ENCODE peak calls at places on chromosome 17, in four cellular contexts. P, K, T and H are unnamed samples.

GRCh38 chr17:27038676-27039075 is 255.2 kb upstream of the WSB1 start:
- DNase-seq in P (no peak), K (no peak), T (no peak), H (no peak)

GRCh38 chr17:14301761-14302401 is 1.0 kb downstream of the HS3ST3B1 start:
- DNase-seq in P (peak), K (peak), T (no peak), H (no peak)

GRCh38 chr17:44918006-44918405 is 2.7 kb upstream of the GFAP start:
- DNase-seq in P (no peak), K (peak), T (peak), H (no peak)

GRCh38 chr17:74145756-74146155 is 57.7 kb upstream of the RPL38 start:
- DNase-seq in P (no peak), K (no peak), T (no peak), H (no peak)

GRCh38 chr17:16027708-16028584 is 28.3 kb downstream of the TTC19 start:
- DNase-seq in P (peak), K (no peak), T (peak), H (no peak)

GRCh38 chr17:80021600-80021999 is 14.1 kb downstream of the TBC1D16 start:
- DNase-seq in P (no peak), K (no peak), T (no peak), H (no peak)

GRCh38 chr17:79114455-79115301 is 40.1 kb downstream of the ENGASE start:
- DNase-seq in P (peak), K (peak), T (peak), H (no peak)

GRCh38 chr17:32805029-32805976 is 71.6 kb downstream of the MYO1D start:
- DNase-seq in P (no peak), K (no peak), T (peak), H (no peak)

GRCh38 chr17:74761419-74761818 is 13.0 kb downstream of the NHERF1 start:
- DNase-seq in P (no peak), K (no peak), T (no peak), H (no peak)

GRCh38 chr17:42674755-42675347 is 1.9 kb downstream of the PLEKHH3 start:
- DNase-seq in P (no peak), K (no peak), T (no peak), H (no peak)

GRCh38 chr17:69434164-69434579 is 19.7 kb downstream of the MAP2K6 start:
- DNase-seq in P (peak), K (no peak), T (peak), H (no peak)

GRCh38 chr17:45371414-45372324 is 54.8 kb upstream of the MAP3K14 start:
- DNase-seq in P (peak), K (peak), T (peak), H (no peak)

GRCh38 chr17:48553190-48553547 is 8.3 kb upstream of the HOXB2 start:
- DNase-seq in P (no peak), K (no peak), T (no peak), H (no peak)

GRCh38 chr17:39962642-39963220 is at the start of gene GSDMA:
- DNase-seq in P (no peak), K (no peak), T (no peak), H (no peak)

GRCh38 chr17:63407741-63408330 is 38.3 kb downstream of the CYB561 start:
- DNase-seq in P (no peak), K (no peak), T (no peak), H (no peak)

GRCh38 chr17:35242158-35242804 is 591 bp upstream of the SLFN5 start:
- DNase-seq in P (peak), K (peak), T (peak), H (peak)

GRCh38 chr17:30905742-30906100 is 317 bp downstream of the TEFM start:
- DNase-seq in P (no peak), K (no peak), T (peak), H (no peak)

GRCh38 chr17:48597775-48598631 is 4.4 kb upstream of the HOXB5 start:
- DNase-seq in P (no peak), K (peak), T (no peak), H (no peak)

DNA sequence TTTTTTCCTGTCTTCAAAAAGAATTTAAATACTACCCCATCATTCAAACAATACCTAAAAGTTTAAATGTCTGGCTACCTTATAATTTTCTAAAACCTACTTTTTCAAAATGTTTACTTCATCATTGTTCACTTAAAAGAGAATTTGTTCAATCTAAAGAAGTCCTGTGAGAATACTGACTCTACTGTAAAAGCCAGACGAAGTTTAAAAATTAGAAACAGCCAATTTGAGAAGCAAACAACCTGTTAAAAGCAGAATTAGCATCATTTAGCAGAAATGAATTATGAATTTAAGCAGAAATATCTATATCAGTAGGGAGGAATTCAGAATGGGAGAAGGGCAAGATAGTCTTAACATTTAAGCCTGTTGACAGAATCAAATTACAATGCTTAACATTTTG is 2.1 kb downstream of the SKA2 start:
- DNase-seq in P (no peak), K (no peak), T (no peak), H (no peak)
- H3K4me3 ChIP-seq in P (peak), K (no peak), T (no peak), H (peak)

GRCh38 chr17:50591338-50591737 is 30.8 kb downstream of the CACNA1G start:
- DNase-seq in P (no peak), K (no peak), T (no peak), H (no peak)
- H3K4me3 ChIP-seq in P (no peak), K (no peak), T (no peak), H (no peak)

GRCh38 chr17:83153681-83154310 is 74.4 kb downstream of the METRNL start:
- DNase-seq in P (no peak), K (no peak), T (no peak), H (no peak)
- H3K4me3 ChIP-seq in P (no peak), K (no peak), T (no peak), H (no peak)

GRCh38 chr17:1762233-1762905 is 509 bp downstream of the SERPINF1 start:
- DNase-seq in P (peak), K (no peak), T (no peak), H (no peak)
- H3K4me3 ChIP-seq in P (peak), K (peak), T (peak), H (no peak)

DNA sequence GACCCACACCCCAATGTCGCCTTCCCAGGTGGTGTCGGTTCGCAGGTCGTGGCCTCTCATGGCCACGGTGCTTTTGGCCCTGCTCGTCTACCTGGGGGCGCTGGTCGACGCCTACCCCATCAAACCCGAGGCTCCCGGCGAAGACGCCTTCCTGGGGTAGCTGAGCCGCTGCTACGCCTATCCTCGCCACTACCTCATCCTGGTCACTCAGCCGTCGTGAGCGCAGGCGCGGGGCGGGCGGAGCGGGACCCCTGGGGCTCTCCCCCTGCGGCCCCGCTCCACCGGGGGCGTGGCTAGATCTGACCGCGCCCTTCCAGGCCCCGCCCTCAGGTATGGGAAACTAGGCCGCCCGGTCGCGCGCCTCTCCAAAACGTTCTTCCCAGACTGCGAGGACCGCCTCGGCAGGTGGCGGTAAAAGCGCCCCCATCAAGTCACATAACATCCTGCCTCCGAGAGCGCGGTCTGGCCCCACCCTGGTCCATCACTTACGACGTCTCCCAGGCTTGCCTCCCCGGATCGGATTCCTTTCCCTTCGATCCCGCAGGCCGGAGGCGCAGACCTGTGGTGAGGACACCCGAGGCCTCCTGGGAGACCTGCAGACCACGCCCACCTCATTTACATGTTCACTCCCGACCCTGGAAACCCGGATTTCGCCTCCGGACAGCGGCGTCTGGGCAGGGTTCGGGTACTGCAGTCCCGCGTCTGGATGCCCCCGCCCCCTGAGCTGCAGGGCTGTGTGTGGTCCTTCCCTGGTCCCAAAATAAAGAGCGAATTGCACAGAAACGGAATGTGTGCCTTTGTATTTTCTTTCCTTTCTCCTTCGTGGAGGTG is 91.5 kb upstream of the TMEM97 start:
- DNase-seq in P (peak), K (peak), T (peak), H (no peak)
- H3K4me3 ChIP-seq in P (peak), K (peak), T (peak), H (no peak)

DNA sequence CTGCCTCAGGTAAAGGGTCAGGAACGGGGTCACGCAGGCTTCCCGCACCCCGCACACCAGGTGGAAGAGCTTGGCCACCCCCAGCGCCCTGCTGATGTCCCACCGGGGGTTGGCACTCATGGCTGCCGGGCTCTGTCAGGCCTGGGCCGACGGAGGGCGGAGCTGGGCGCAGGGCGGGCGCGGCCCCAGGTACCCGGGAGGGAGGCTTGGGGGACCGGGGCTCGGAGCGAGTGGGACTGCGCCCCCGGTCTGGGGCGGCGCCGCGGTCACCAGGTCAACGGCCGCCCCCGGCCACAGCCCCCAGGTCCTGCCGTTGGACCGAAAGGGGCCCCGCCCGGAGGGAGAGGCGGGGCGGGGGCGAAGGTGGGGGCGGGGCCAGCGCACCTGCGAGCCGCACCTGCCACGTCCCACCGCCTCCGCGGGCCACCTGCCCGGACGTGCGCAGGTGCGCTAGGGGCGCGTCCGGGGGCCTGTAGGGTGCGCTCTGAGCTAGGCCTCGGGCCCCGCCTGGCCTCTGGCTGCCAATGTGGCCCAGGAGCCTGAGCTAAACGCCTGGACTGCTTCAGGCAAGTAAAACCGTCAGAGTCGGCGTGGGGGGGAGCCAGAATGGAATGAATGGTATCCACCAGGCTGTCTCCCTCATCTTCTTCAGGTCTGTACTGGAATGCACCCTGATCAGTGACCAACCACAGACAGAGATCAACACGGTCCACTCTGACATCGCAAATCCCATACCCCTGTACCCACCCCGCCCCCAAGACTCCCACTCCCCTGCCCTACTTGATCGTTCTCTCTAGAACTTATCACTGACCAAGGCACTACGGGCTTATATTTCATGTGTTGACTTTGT is at the start of gene MFSD6L:
- DNase-seq in P (peak), K (peak), T (no peak), H (no peak)
- H3K4me3 ChIP-seq in P (no peak), K (peak), T (no peak), H (no peak)

GRCh38 chr17:7843536-7844291 is 9.7 kb downstream of the KDM6B start:
- DNase-seq in P (peak), K (peak), T (peak), H (peak)

GRCh38 chr17:7846063-7846735 is 8.7 kb upstream of the TMEM88 start:
- DNase-seq in P (no peak), K (peak), T (no peak), H (no peak)

GRCh38 chr17:7844292-7845154 is 10.3 kb upstream of the TMEM88 start:
- DNase-seq in P (peak), K (peak), T (peak), H (peak)

GRCh38 chr17:7846765-7847661 is 7.9 kb upstream of the TMEM88 start:
- DNase-seq in P (no peak), K (peak), T (no peak), H (no peak)

GRCh38 chr17:7845359-7846062 is 9.4 kb upstream of the TMEM88 start:
- DNase-seq in P (no peak), K (peak), T (no peak), H (no peak)
- H3K4me3 ChIP-seq in P (peak), K (peak), T (peak), H (peak)

GRCh38 chr17:2796164-2797140 is at the start of gene RAP1GAP2:
- DNase-seq in P (no peak), K (peak), T (no peak), H (peak)
- H3K4me3 ChIP-seq in P (no peak), K (peak), T (no peak), H (peak)

GRCh38 chr17:82863646-82863940 is 23.8 kb upstream of the ZNF750 start:
- DNase-seq in P (no peak), K (no peak), T (no peak), H (no peak)

GRCh38 chr17:82862758-82863645 is 23.2 kb upstream of the ZNF750 start:
- DNase-seq in P (no peak), K (no peak), T (no peak), H (no peak)

GRCh38 chr17:82864721-82865240 is 25.0 kb upstream of the ZNF750 start:
- DNase-seq in P (no peak), K (no peak), T (no peak), H (peak)

GRCh38 chr17:82865274-82865673 is 25.5 kb upstream of the ZNF750 start:
- DNase-seq in P (no peak), K (no peak), T (no peak), H (no peak)

GRCh38 chr17:82863941-82864720 is 24.3 kb upstream of the ZNF750 start:
- DNase-seq in P (peak), K (no peak), T (peak), H (peak)
- H3K4me3 ChIP-seq in P (no peak), K (no peak), T (no peak), H (peak)